ENCODE peak calls at places on chromosomes 12 and 14, in six cellular contexts. T, F, W, S, I and A are unnamed samples.

GRCh38 chr14:62364161-62364560 is 601.9 kb downstream of the SNAPC1 start:
- DNase-seq in W (no peak), T (no peak), F (no peak), I (no peak), S (no peak), A (no peak)

GRCh38 chr12:45944771-45945170 is 45.6 kb downstream of the SCAF11 start:
- DNase-seq in W (no peak), S (no peak), T (no peak), I (no peak), F (no peak), A (no peak)

GRCh38 chr12:50275545-50275944 is 7.8 kb downstream of the LIMA1 start:
- DNase-seq in S (no peak), W (no peak), F (no peak), T (no peak), I (no peak), A (no peak)

GRCh38 chr14:90783344-90783743 is 32.9 kb downstream of the TTC7B start:
- DNase-seq in I (no peak), T (no peak), S (no peak), F (no peak), W (no peak), A (no peak)

GRCh38 chr12:112347521-112347920 is 34.7 kb downstream of the HECTD4 start:
- DNase-seq in T (no peak), W (no peak), S (no peak), I (no peak), F (no peak), A (no peak)

GRCh38 chr14:38187475-38187874 is 20.2 kb upstream of the SSTR1 start:
- DNase-seq in T (no peak), S (no peak), I (no peak), F (no peak), W (no peak), A (no peak)

GRCh38 chr12:45259732-45260480 is 44.0 kb downstream of the ANO6 start:
- DNase-seq in T (no peak), S (no peak), I (no peak), W (peak; percentile 43), F (no peak), A (no peak)

GRCh38 chr12:47867496-47867941 is 37.3 kb downstream of the VDR start:
- DNase-seq in T (no peak), W (no peak), S (no peak), I (no peak), F (peak; percentile 84), A (no peak)

GRCh38 chr12:10406725-10407124 is 2.8 kb downstream of the KLRC4 start:
- DNase-seq in F (no peak), I (no peak), W (no peak), S (no peak), T (no peak), A (peak; percentile 66)

GRCh38 chr12:75781532-75782046 is 250.0 kb downstream of the PHLDA1 start:
- DNase-seq in T (no peak), S (no peak), F (no peak), W (no peak), I (no peak), A (no peak)

GRCh38 chr12:65634626-65635331 is 189.5 kb upstream of the HMGA2 start:
- DNase-seq in W (no peak), I (no peak), T (no peak), S (no peak), F (no peak), A (no peak)

GRCh38 chr12:124564232-124564958 is 3.0 kb downstream of the NCOR2 start:
- DNase-seq in F (no peak), I (no peak), W (no peak), S (peak; percentile 29), T (no peak), A (peak; percentile 22)

GRCh38 chr12:26318661-26319068 is 123.3 kb downstream of the SSPN start:
- DNase-seq in F (no peak), W (peak; percentile 17), S (no peak), I (no peak), T (no peak), A (peak; percentile 74)

GRCh38 chr12:31896514-31897039 is 62.6 kb upstream of the RESF1 start:
- DNase-seq in T (no peak), S (no peak), W (no peak), F (peak; percentile 96), I (peak; percentile 5), A (peak; percentile 100)

GRCh38 chr14:31944256-31945073 is 132.6 kb upstream of the ARHGAP5 start:
- DNase-seq in T (no peak), F (peak; percentile 66), S (no peak), W (peak; percentile 99), I (no peak), A (no peak)

GRCh38 chr12:109937371-109937770 is 37.3 kb downstream of the TCHP start:
- DNase-seq in S (no peak), I (no peak), T (no peak), W (no peak), F (no peak), A (no peak)

GRCh38 chr12:67062193-67062592 is 207.0 kb upstream of the CAND1 start:
- DNase-seq in T (no peak), F (no peak), W (no peak), S (no peak), I (no peak), A (no peak)

GRCh38 chr12:111322336-111323250 is 46.3 kb downstream of the PHETA1 start:
- DNase-seq in T (peak; percentile 56), W (no peak), I (no peak), S (peak; percentile 34), F (no peak), A (no peak)

GRCh38 chr12:6867407-6868210 is at the start of gene TPI1:
- DNase-seq in W (peak; percentile 75), I (peak; percentile 58), F (peak; percentile 94), S (peak; percentile 84), T (peak; percentile 91), A (peak; percentile 79)

GRCh38 chr14:47539065-47539464 is 136.3 kb downstream of the MDGA2 start:
- DNase-seq in T (no peak), F (no peak), I (no peak), S (peak; percentile 43), W (no peak), A (peak; percentile 7)

GRCh38 chr12:4910502-4911315 is 1.0 kb downstream of the KCNA1 start:
- DNase-seq in I (no peak), T (no peak), W (no peak), S (no peak), F (peak; percentile 65), A (no peak)

GRCh38 chr14:67533754-67534085 is 630 bp downstream of the PLEKHH1 start:
- DNase-seq in S (no peak), I (no peak), T (no peak), W (no peak), F (no peak), A (no peak)

GRCh38 chr12:76284816-76285750 is 63.1 kb downstream of the BBS10 start:
- DNase-seq in W (peak; percentile 16), T (no peak), I (no peak), F (no peak), S (no peak), A (no peak)

GRCh38 chr14:103495854-103496253 is 26.8 kb downstream of the CKB start:
- DNase-seq in T (no peak), F (no peak), I (no peak), W (no peak), S (no peak), A (no peak)

GRCh38 chr14:68893566-68893965 is 85.5 kb downstream of the ACTN1 start:
- DNase-seq in F (no peak), I (no peak), T (no peak), S (no peak), W (no peak), A (no peak)

GRCh38 chr14:64507376-64508156 is 3.0 kb downstream of the ZBTB1 start:
- DNase-seq in W (no peak), T (no peak), S (no peak), I (no peak), F (peak; percentile 65), A (no peak)